ENCODE peak calls at places on chromosome 10, in five cellular contexts. One of them, this sample, is unnamed.

GRCh38 chr10:3119796-3120459 is 52.6 kb downstream of the PFKP start:
- DNase-seq in WTC11: peak
- DNase-seq in A549: peak
- DNase-seq in HepG2: no peak
- DNase-seq in GM12878: no peak
- DNase-seq in this sample: peak

GRCh38 chr10:84293574-84294016 is 34.8 kb upstream of the CCSER2 start:
- DNase-seq in WTC11: no peak
- DNase-seq in A549: no peak
- DNase-seq in HepG2: no peak
- DNase-seq in GM12878: no peak
- DNase-seq in this sample: peak

GRCh38 chr10:72250666-72251065 is 23.1 kb upstream of the DDIT4 start:
- DNase-seq in WTC11: no peak
- DNase-seq in A549: no peak
- DNase-seq in HepG2: no peak
- DNase-seq in GM12878: no peak
- DNase-seq in this sample: no peak

GRCh38 chr10:104333037-104333727 is 5.1 kb downstream of the ITPRIP start:
- DNase-seq in WTC11: no peak
- DNase-seq in A549: no peak
- DNase-seq in HepG2: no peak
- DNase-seq in GM12878: no peak
- DNase-seq in this sample: peak

GRCh38 chr10:33204049-33204448 is 130.4 kb downstream of the NRP1 start:
- DNase-seq in WTC11: no peak
- DNase-seq in A549: no peak
- DNase-seq in HepG2: no peak
- DNase-seq in GM12878: no peak
- DNase-seq in this sample: no peak

GRCh38 chr10:121497513-121497912 is 100.7 kb downstream of the FGFR2 start:
- DNase-seq in WTC11: no peak
- DNase-seq in A549: no peak
- DNase-seq in HepG2: no peak
- DNase-seq in GM12878: no peak
- DNase-seq in this sample: no peak

GRCh38 chr10:112140110-112140755 is 43.3 kb downstream of the GPAM start:
- DNase-seq in WTC11: peak
- DNase-seq in A549: peak
- DNase-seq in HepG2: peak
- DNase-seq in GM12878: peak
- DNase-seq in this sample: peak

GRCh38 chr10:847868-848267 is 83.6 kb downstream of the LARP4B start:
- DNase-seq in WTC11: peak
- DNase-seq in A549: no peak
- DNase-seq in HepG2: peak
- DNase-seq in GM12878: no peak
- DNase-seq in this sample: no peak

GRCh38 chr10:51076442-51076841 is 2.2 kb downstream of the PRKG1 start:
- DNase-seq in WTC11: no peak
- DNase-seq in A549: no peak
- DNase-seq in HepG2: no peak
- DNase-seq in GM12878: no peak
- DNase-seq in this sample: no peak

GRCh38 chr10:44636625-44637024 is 251.7 kb upstream of the CXCL12 start:
- DNase-seq in WTC11: no peak
- DNase-seq in A549: no peak
- DNase-seq in HepG2: no peak
- DNase-seq in GM12878: no peak
- DNase-seq in this sample: no peak

GRCh38 chr10:85317827-85318226 is 989.4 kb downstream of the CCSER2 start:
- DNase-seq in WTC11: no peak
- DNase-seq in A549: no peak
- DNase-seq in HepG2: no peak
- DNase-seq in GM12878: no peak
- DNase-seq in this sample: peak

GRCh38 chr10:43395571-43396060 is 13.4 kb downstream of the HNRNPF start:
- DNase-seq in WTC11: no peak
- DNase-seq in A549: no peak
- DNase-seq in HepG2: no peak
- DNase-seq in GM12878: no peak
- DNase-seq in this sample: no peak

GRCh38 chr10:122292376-122292775 is 21.3 kb downstream of the BTBD16 start:
- DNase-seq in WTC11: no peak
- DNase-seq in A549: no peak
- DNase-seq in HepG2: no peak
- DNase-seq in GM12878: no peak
- DNase-seq in this sample: no peak

GRCh38 chr10:96124230-96125141 is 5.6 kb upstream of the ZNF518A start:
- DNase-seq in WTC11: peak
- DNase-seq in A549: peak
- DNase-seq in HepG2: peak
- DNase-seq in GM12878: no peak
- DNase-seq in this sample: peak

GRCh38 chr10:123882681-123883445 is 8.7 kb downstream of the CPXM2 start:
- DNase-seq in WTC11: no peak
- DNase-seq in A549: no peak
- DNase-seq in HepG2: no peak
- DNase-seq in GM12878: no peak
- DNase-seq in this sample: no peak
- TF ChIP-seq ESRRA in WTC11: no peak
- TF ChIP-seq ESRRA in A549: no peak
- TF ChIP-seq ESRRA in HepG2: no peak
- TF ChIP-seq ESRRA in GM12878: no peak
- TF ChIP-seq ESRRA in this sample: no peak

DNA sequence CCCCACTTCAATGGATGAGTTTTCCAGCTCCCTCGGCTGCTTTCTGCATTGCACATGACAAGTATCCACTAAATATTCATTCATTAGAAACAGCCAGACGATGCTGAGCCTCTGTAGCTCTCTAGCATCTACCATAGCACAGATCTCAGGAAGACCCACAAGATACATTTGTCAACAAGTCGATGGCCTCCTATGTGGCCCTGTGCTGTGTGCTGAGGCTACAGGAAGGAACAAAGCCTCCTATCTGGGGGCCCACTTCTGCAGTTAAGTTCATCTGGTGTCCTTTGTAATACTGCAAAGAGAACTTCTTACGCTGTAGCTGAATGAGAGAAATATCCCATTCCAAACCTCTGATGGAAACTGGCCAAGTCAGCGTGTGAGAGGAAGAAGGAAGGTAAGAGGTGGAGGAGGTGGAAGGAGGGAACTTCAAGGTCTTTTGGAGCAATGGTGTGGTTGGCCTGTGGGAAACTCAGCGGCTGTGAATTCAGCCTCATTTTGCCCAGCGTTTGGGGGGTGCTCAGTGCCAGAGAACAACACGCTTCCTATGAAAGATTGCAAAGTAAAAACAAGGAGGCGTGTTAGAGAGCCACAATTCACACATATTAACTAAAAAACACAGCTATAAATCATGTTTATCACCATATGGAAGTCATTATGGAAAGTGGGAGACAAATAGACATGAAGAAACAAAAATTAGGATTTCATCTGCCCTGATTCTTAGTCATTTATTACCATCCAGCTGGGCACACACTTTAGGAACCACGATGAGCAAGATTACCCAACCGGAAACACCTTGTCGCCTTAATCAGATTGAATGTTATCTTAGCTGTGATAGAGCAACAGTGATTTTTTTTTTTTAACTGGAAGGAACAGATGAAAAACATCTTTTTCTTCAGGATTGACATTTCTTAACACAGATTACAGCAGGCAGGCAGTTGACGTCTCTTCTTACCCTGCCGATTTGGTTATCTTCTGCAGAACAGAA is 62.2 kb upstream of the USP6NL start:
- DNase-seq in WTC11: no peak
- DNase-seq in A549: no peak
- DNase-seq in HepG2: no peak
- DNase-seq in GM12878: no peak
- DNase-seq in this sample: no peak
- TF ChIP-seq ESRRA in WTC11: no peak
- TF ChIP-seq ESRRA in A549: no peak
- TF ChIP-seq ESRRA in HepG2: no peak
- TF ChIP-seq ESRRA in GM12878: no peak
- TF ChIP-seq ESRRA in this sample: no peak

GRCh38 chr10:22426653-22427052 is 81.4 kb downstream of the SPAG6 start:
- DNase-seq in WTC11: no peak
- DNase-seq in A549: no peak
- DNase-seq in HepG2: no peak
- DNase-seq in GM12878: no peak
- DNase-seq in this sample: no peak

GRCh38 chr10:22429981-22430421 is 84.7 kb downstream of the SPAG6 start:
- DNase-seq in WTC11: no peak
- DNase-seq in A549: no peak
- DNase-seq in HepG2: no peak
- DNase-seq in GM12878: no peak
- DNase-seq in this sample: peak

GRCh38 chr10:22427101-22427500 is 81.8 kb downstream of the SPAG6 start:
- DNase-seq in WTC11: no peak
- DNase-seq in A549: peak
- DNase-seq in HepG2: no peak
- DNase-seq in GM12878: no peak
- DNase-seq in this sample: peak

GRCh38 chr10:22429146-22429545 is 83.8 kb downstream of the SPAG6 start:
- DNase-seq in WTC11: no peak
- DNase-seq in A549: no peak
- DNase-seq in HepG2: no peak
- DNase-seq in GM12878: no peak
- DNase-seq in this sample: no peak

GRCh38 chr10:22427890-22428571 is 82.7 kb downstream of the SPAG6 start:
- DNase-seq in WTC11: no peak
- DNase-seq in A549: peak
- DNase-seq in HepG2: no peak
- DNase-seq in GM12878: no peak
- DNase-seq in this sample: peak
- TF ChIP-seq ESRRA in WTC11: no peak
- TF ChIP-seq ESRRA in A549: no peak
- TF ChIP-seq ESRRA in HepG2: no peak
- TF ChIP-seq ESRRA in GM12878: no peak
- TF ChIP-seq ESRRA in this sample: no peak

DNA sequence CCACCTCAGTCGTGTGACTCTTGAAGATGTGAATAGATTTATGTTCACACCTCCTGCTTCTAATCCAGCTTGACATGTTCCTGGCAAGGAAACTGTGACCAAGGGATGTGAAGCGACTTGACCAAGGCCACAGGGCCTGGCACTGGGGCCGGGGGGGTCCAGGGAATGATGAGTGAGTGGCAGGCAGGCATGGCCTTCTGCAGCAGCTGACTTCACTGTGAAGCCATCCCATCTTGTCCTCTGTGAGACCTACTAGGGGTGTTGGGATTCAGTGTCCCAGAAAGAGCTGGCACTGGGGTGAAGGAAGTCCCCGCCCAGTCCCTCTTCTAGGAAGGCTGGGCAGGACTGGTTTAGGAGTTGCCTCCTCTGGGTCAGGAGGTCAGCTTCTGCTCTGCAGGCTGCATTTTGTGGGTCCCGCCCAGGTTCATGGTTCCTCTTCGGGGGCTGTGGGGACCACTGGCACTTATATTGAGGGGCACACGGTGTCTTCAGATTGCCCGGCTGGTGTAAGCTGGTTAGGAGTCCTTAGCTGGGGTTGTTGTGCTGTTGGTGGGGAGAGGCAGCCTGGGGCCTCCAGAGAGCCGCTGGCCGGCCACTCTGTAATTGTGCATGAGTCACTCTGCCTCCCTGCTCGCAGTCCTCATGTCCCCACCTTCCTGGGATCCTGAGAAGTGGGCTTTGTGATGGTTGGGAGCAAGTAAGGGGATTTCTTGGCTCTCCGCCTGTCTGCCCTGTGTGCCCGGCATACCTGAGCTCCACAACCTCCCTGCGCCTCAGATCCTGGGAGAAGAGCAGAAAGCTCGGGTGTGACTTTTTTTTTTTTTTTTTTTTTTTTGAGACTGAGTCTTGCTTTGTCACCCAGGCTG is 11.0 kb downstream of the ZMIZ1 start:
- DNase-seq in WTC11: no peak
- DNase-seq in A549: peak
- DNase-seq in HepG2: no peak
- DNase-seq in GM12878: no peak
- DNase-seq in this sample: no peak
- TF ChIP-seq ESRRA in WTC11: no peak
- TF ChIP-seq ESRRA in A549: no peak
- TF ChIP-seq ESRRA in HepG2: no peak
- TF ChIP-seq ESRRA in GM12878: no peak
- TF ChIP-seq ESRRA in this sample: no peak

DNA sequence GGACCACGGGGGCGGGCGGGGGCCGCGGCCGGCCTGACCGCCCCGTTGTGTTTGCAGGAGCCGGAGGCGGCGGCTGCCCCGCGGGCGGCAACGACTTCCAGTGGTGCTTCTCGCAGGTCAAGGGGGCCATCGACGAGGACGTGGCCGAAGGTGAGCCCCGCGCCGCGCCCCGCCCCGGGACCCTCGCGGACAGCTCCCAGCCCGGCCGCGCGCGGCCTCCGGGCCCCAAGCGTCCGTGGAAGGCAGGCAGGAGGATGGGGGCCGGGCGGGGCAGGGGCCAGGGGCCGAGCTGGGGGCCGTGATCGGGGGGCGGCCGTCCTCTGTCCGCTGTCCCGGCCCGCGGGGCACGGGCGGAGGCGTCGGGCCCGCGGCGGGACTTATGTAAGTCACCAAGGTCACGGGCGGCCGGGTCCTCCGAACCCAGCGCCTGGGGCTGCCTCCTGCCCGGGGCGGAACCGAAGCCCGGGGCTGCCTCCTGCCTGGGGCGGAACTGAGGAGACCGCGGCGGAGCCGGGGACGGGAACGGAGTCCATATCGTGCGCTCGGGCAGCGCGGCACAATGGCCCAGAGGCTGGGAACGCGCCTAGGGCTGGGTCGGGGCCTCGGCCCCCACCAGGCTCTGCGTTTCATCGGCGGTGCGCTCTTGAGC is 497 bp downstream of the PPP2R2D start:
- DNase-seq in WTC11: peak
- DNase-seq in A549: peak
- DNase-seq in HepG2: no peak
- DNase-seq in GM12878: no peak
- DNase-seq in this sample: peak
- TF ChIP-seq ESRRA in WTC11: no peak
- TF ChIP-seq ESRRA in A549: no peak
- TF ChIP-seq ESRRA in HepG2: peak
- TF ChIP-seq ESRRA in GM12878: no peak
- TF ChIP-seq ESRRA in this sample: no peak

This sample was measured in K562.